ENCODE peak calls at places on chromosomes 7 and 10, in four cellular contexts. One of them, this sample, is unnamed.

GRCh38 chr7:47836080-47836479 is 112.2 kb downstream of the PKD1L1 start:
- DNase-seq in IMR-90: no peak
- DNase-seq in H1: no peak
- DNase-seq in H9: no peak
- DNase-seq in this sample: no peak

GRCh38 chr7:116122972-116123595 is 87.3 kb upstream of the TES start:
- DNase-seq in IMR-90: peak
- DNase-seq in H1: no peak
- DNase-seq in H9: no peak
- DNase-seq in this sample: peak

GRCh38 chr7:29350351-29350750 is 155.8 kb downstream of the CHN2 start:
- DNase-seq in IMR-90: no peak
- DNase-seq in H1: no peak
- DNase-seq in H9: no peak
- DNase-seq in this sample: no peak

GRCh38 chr10:48446785-48447184 is 140.3 kb downstream of the MAPK8 start:
- DNase-seq in IMR-90: no peak
- DNase-seq in H1: no peak
- DNase-seq in H9: no peak
- DNase-seq in this sample: no peak

GRCh38 chr7:33425385-33425784 is 296.0 kb downstream of the BBS9 start:
- DNase-seq in IMR-90: no peak
- DNase-seq in H1: no peak
- DNase-seq in H9: no peak
- DNase-seq in this sample: no peak

GRCh38 chr10:20181408-20181807 is 365.2 kb downstream of the PLXDC2 start:
- DNase-seq in IMR-90: peak
- DNase-seq in H1: no peak
- DNase-seq in H9: no peak
- DNase-seq in this sample: peak

GRCh38 chr10:104622598-104623209 is 18.4 kb upstream of the SORCS3 start:
- DNase-seq in IMR-90: no peak
- DNase-seq in H1: no peak
- DNase-seq in H9: peak
- DNase-seq in this sample: peak

GRCh38 chr7:87530126-87530525 is 54.6 kb upstream of the ABCB4 start:
- DNase-seq in IMR-90: no peak
- DNase-seq in H1: no peak
- DNase-seq in H9: no peak
- DNase-seq in this sample: no peak

GRCh38 chr7:37028909-37029440 is 304.7 kb upstream of the AOAH start:
- DNase-seq in IMR-90: no peak
- DNase-seq in H1: no peak
- DNase-seq in H9: no peak
- DNase-seq in this sample: no peak

GRCh38 chr7:129469930-129470329 is 32.4 kb upstream of the SMKR1 start:
- DNase-seq in IMR-90: no peak
- DNase-seq in H1: no peak
- DNase-seq in H9: no peak
- DNase-seq in this sample: no peak

GRCh38 chr10:80529604-80530003 is 8.1 kb upstream of the SH2D4B start:
- DNase-seq in IMR-90: peak
- DNase-seq in H1: no peak
- DNase-seq in H9: no peak
- DNase-seq in this sample: no peak

GRCh38 chr10:9296206-9296605 is 1241.7 kb downstream of the GATA3 start:
- DNase-seq in IMR-90: no peak
- DNase-seq in H1: no peak
- DNase-seq in H9: no peak
- DNase-seq in this sample: no peak

GRCh38 chr10:47264797-47265281 is 35.2 kb upstream of the GDF10 start:
- DNase-seq in IMR-90: no peak
- DNase-seq in H1: no peak
- DNase-seq in H9: no peak
- DNase-seq in this sample: peak

GRCh38 chr7:106957766-106958165 is 86.7 kb upstream of the PRKAR2B start:
- DNase-seq in IMR-90: no peak
- DNase-seq in H1: no peak
- DNase-seq in H9: no peak
- DNase-seq in this sample: peak

GRCh38 chr10:69573056-69573806 is at the start of gene NEUROG3:
- DNase-seq in IMR-90: no peak
- DNase-seq in H1: no peak
- DNase-seq in H9: peak
- DNase-seq in this sample: peak

GRCh38 chr10:43250925-43251663 is 15.8 kb downstream of the RASGEF1A start:
- DNase-seq in IMR-90: no peak
- DNase-seq in H1: no peak
- DNase-seq in H9: peak
- DNase-seq in this sample: peak

GRCh38 chr7:55206235-55207029 is 158.7 kb upstream of the LANCL2 start:
- DNase-seq in IMR-90: peak
- DNase-seq in H1: no peak
- DNase-seq in H9: no peak
- DNase-seq in this sample: no peak

GRCh38 chr10:70115948-70116682 is 16.5 kb downstream of the AIFM2 start:
- DNase-seq in IMR-90: peak
- DNase-seq in H1: no peak
- DNase-seq in H9: peak
- DNase-seq in this sample: peak

GRCh38 chr7:147419001-147419400 is 1171.6 kb upstream of the C7orf33 start:
- DNase-seq in IMR-90: peak
- DNase-seq in H1: no peak
- DNase-seq in H9: no peak
- DNase-seq in this sample: peak

GRCh38 chr7:93374345-93374940 is 142.3 kb downstream of the VPS50 start:
- DNase-seq in IMR-90: peak
- DNase-seq in H1: no peak
- DNase-seq in H9: no peak
- DNase-seq in this sample: peak

GRCh38 chr7:154680894-154681659 is 321.8 kb downstream of the PAXIP1 start:
- DNase-seq in IMR-90: no peak
- DNase-seq in H1: no peak
- DNase-seq in H9: no peak
- DNase-seq in this sample: peak

GRCh38 chr7:106774768-106775551 is 90.1 kb upstream of the PIK3CG start:
- DNase-seq in IMR-90: peak
- DNase-seq in H1: no peak
- DNase-seq in H9: peak
- DNase-seq in this sample: peak

GRCh38 chr7:1287629-1288225 is 55.1 kb downstream of the UNCX start:
- DNase-seq in IMR-90: no peak
- DNase-seq in H1: no peak
- DNase-seq in H9: no peak
- DNase-seq in this sample: no peak

GRCh38 chr10:91201213-91201996 is 19.1 kb upstream of the PCGF5 start:
- DNase-seq in IMR-90: no peak
- DNase-seq in H1: no peak
- DNase-seq in H9: no peak
- DNase-seq in this sample: no peak

GRCh38 chr7:47565841-47566240 is 16.1 kb downstream of the TNS3 start:
- DNase-seq in IMR-90: no peak
- DNase-seq in H1: no peak
- DNase-seq in H9: no peak
- DNase-seq in this sample: no peak

GRCh38 chr7:503575-504111 is 16.0 kb downstream of the PDGFA start:
- DNase-seq in IMR-90: no peak
- DNase-seq in H1: no peak
- DNase-seq in H9: no peak
- DNase-seq in this sample: no peak

GRCh38 chr7:141074997-141075396 is 1.1 kb downstream of the TMEM178B start:
- DNase-seq in IMR-90: no peak
- DNase-seq in H1: no peak
- DNase-seq in H9: no peak
- DNase-seq in this sample: no peak

GRCh38 chr7:17462059-17462695 is 163.7 kb downstream of the AHR start:
- DNase-seq in IMR-90: no peak
- DNase-seq in H1: no peak
- DNase-seq in H9: no peak
- DNase-seq in this sample: no peak

GRCh38 chr10:91410638-91411367 is 659 bp downstream of the HECTD2 start:
- DNase-seq in IMR-90: peak
- DNase-seq in H1: no peak
- DNase-seq in H9: no peak
- DNase-seq in this sample: peak

GRCh38 chr7:105619590-105619989 is 38.3 kb upstream of the EFCAB10 start:
- DNase-seq in IMR-90: no peak
- DNase-seq in H1: no peak
- DNase-seq in H9: peak
- DNase-seq in this sample: no peak

GRCh38 chr10:70513848-70514309 is 35.3 kb downstream of the PALD1 start:
- DNase-seq in IMR-90: no peak
- DNase-seq in H1: no peak
- DNase-seq in H9: no peak
- DNase-seq in this sample: no peak

GRCh38 chr10:10914129-10914528 is 103.5 kb upstream of the CELF2 start:
- DNase-seq in IMR-90: no peak
- DNase-seq in H1: no peak
- DNase-seq in H9: no peak
- DNase-seq in this sample: no peak

GRCh38 chr7:116477646-116478045 is 21.9 kb upstream of the CAV2 start:
- DNase-seq in IMR-90: no peak
- DNase-seq in H1: no peak
- DNase-seq in H9: no peak
- DNase-seq in this sample: no peak

GRCh38 chr10:29791773-29792172 is 157.0 kb upstream of the SVIL start:
- DNase-seq in IMR-90: no peak
- DNase-seq in H1: no peak
- DNase-seq in H9: no peak
- DNase-seq in this sample: no peak

GRCh38 chr10:15436696-15437095 is 65.6 kb upstream of the FAM171A1 start:
- DNase-seq in IMR-90: peak
- DNase-seq in H1: no peak
- DNase-seq in H9: no peak
- DNase-seq in this sample: no peak

GRCh38 chr10:93542358-93542791 is 24.1 kb upstream of the FFAR4 start:
- DNase-seq in IMR-90: peak
- DNase-seq in H1: no peak
- DNase-seq in H9: no peak
- DNase-seq in this sample: no peak

GRCh38 chr10:102342958-102343357 is 52.5 kb upstream of the NFKB2 start:
- DNase-seq in IMR-90: peak
- DNase-seq in H1: no peak
- DNase-seq in H9: no peak
- DNase-seq in this sample: peak

GRCh38 chr7:152902870-152903860 is 143.6 kb downstream of the ACTR3B start:
- DNase-seq in IMR-90: no peak
- DNase-seq in H1: no peak
- DNase-seq in H9: no peak
- DNase-seq in this sample: no peak
- H3K4ac ChIP-seq in IMR-90: no peak
- H3K4ac ChIP-seq in H1: no peak
- H3K4ac ChIP-seq in H9: no peak
- H3K4ac ChIP-seq in this sample: no peak

GRCh38 chr10:31707578-31708411 is 220.8 kb downstream of the ARHGAP12 start:
- DNase-seq in IMR-90: peak
- DNase-seq in H1: no peak
- DNase-seq in H9: peak
- DNase-seq in this sample: peak
- H4K5ac ChIP-seq in IMR-90: peak
- H4K5ac ChIP-seq in H1: no peak
- H4K5ac ChIP-seq in H9: no peak
- H4K5ac ChIP-seq in this sample: no peak

DNA sequence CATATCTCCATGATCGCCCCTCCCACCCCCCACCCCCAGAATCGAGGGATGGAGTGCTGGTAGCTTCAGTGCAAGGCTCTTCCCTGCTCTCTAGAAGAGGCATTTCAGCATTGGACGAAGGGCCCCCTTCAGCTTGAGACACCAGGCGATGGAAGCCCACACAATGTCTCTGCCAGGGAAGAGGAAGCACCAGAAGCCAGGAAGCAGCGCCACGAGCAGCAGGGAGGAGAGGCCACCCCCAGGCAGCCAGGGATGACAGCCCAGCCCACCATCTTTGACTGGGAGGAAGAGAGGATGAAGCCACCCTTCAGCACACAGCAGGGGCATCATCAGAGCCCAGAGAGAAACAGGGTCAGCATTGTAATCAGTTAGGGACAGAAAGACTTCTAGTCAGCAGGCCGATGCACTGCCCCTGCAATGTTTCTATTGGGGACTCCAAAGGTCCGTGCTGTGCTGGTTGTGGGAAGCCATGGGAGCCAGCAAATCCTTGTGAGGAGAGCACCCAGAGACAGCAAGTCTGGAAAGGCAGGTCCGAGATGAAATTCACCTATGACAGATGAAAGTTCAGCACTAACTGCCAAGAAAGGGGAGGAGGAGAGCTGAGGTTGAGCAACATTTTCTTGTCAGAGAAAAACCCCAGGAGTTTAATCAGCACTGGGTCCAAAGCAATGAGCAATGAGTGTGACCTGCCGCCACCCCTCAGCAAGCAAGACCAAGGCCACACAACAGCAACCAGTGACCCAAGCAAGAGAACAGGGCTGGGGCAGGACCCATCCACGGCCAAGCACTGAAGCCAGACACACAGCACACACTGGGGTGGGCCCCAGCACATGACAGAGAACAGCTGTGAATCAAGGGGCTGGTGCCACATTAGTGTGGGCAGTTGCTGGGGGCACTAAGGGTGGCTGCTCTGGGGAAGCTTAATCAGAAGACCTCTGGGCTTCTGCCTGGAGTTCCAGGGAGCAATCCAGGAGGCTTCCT is 15.9 kb downstream of the TMEM72 start:
- DNase-seq in IMR-90: peak
- DNase-seq in H1: no peak
- DNase-seq in H9: peak
- DNase-seq in this sample: no peak
- H2AK5ac ChIP-seq in IMR-90: no peak
- H2AK5ac ChIP-seq in H1: no peak
- H2AK5ac ChIP-seq in H9: no peak
- H2AK5ac ChIP-seq in this sample: no peak

GRCh38 chr7:2813350-2814185 is 30.5 kb downstream of the GNA12 start:
- DNase-seq in IMR-90: no peak
- DNase-seq in H1: no peak
- DNase-seq in H9: no peak
- DNase-seq in this sample: no peak
- H3K4ac ChIP-seq in IMR-90: peak
- H3K4ac ChIP-seq in H1: no peak
- H3K4ac ChIP-seq in H9: no peak
- H3K4ac ChIP-seq in this sample: no peak

GRCh38 chr10:95364342-95364741 is 73.5 kb upstream of the PDLIM1 start:
- DNase-seq in IMR-90: no peak
- DNase-seq in H1: no peak
- DNase-seq in H9: no peak
- DNase-seq in this sample: no peak
- H4K5ac ChIP-seq in IMR-90: no peak
- H4K5ac ChIP-seq in H1: no peak
- H4K5ac ChIP-seq in H9: no peak
- H4K5ac ChIP-seq in this sample: no peak

This sample was measured in mesendoderm.